ENCODE peak calls at places on chromosomes 12 and 14, in five cellular contexts. Z is PC-3, S is neuronal stem cell, G is MM.1S, P is neural progenitor cell. I is an unnamed sample.

GRCh38 chr14:63524537-63525155 is 18.5 kb downstream of the PPP2R5E start:
- DNase-seq in Z (no peak), S (no peak), G (no peak), P (no peak), I (no peak)

GRCh38 chr14:100033347-100034052 is 31.7 kb upstream of the EVL start:
- DNase-seq in Z (peak; percentile 24), S (no peak), G (no peak), P (no peak), I (no peak)

GRCh38 chr12:89544730-89545184 is 18.9 kb upstream of the POC1B start:
- DNase-seq in Z (no peak), S (peak; percentile 60), G (no peak), P (peak; percentile 91), I (no peak)

GRCh38 chr12:2354151-2354991 is 301.6 kb downstream of the CACNA1C start:
- DNase-seq in Z (no peak), S (peak; percentile 15), G (peak; percentile 10), P (peak; percentile 64), I (no peak)

GRCh38 chr14:70032016-70032415 is 152.8 kb downstream of the SMOC1 start:
- DNase-seq in Z (no peak), S (no peak), G (no peak), P (no peak), I (no peak)

GRCh38 chr12:107645630-107646333 is 39.8 kb upstream of the PWP1 start:
- DNase-seq in Z (no peak), S (peak; percentile 64), G (no peak), P (peak; percentile 93), I (no peak)

GRCh38 chr14:33342299-33342974 is 403.8 kb downstream of the NPAS3 start:
- DNase-seq in Z (peak; percentile 25), S (no peak), G (no peak), P (no peak), I (no peak)

GRCh38 chr14:102993523-102993922 is 63.8 kb downstream of the CDC42BPB start:
- DNase-seq in Z (peak; percentile 95), S (no peak), G (no peak), P (no peak), I (no peak)

GRCh38 chr12:89707623-89707991 is 1.0 kb downstream of the ATP2B1 start:
- DNase-seq in Z (no peak), S (peak; percentile 38), G (peak; percentile 10), P (peak; percentile 79), I (peak; percentile 19)

GRCh38 chr14:99522457-99522891 is 41.3 kb downstream of the CCNK start:
- DNase-seq in Z (peak; percentile 60), S (no peak), G (no peak), P (peak; percentile 56), I (no peak)

GRCh38 chr12:119334459-119335170 is at the start of gene CCDC60:
- DNase-seq in Z (no peak), S (peak; percentile 81), G (no peak), P (peak; percentile 96), I (no peak)
- H3K9ac ChIP-seq in Z (no peak within 1 kb of the TSS), S (no peak within 1 kb of the TSS), G (no peak within 1 kb of the TSS), P (no peak within 1 kb of the TSS), I (no peak within 1 kb of the TSS)

GRCh38 chr12:65494537-65494936 is 216.1 kb downstream of the MSRB3 start:
- DNase-seq in Z (no peak), S (no peak), G (no peak), P (no peak), I (no peak)
- H3K4me1 ChIP-seq in Z (peaks cover 17% of the 10 kb centered on the region), S (no peaks in the 10 kb centered on the region), G (no peaks in the 10 kb centered on the region), P (no peaks in the 10 kb centered on the region), I (peaks cover 12% of the 10 kb centered on the region)

GRCh38 chr14:75404843-75405242 is 23.0 kb upstream of the JDP2 start:
- DNase-seq in Z (no peak), S (no peak), G (no peak), P (no peak), I (no peak)

GRCh38 chr14:75411194-75411552 is 16.6 kb upstream of the JDP2 start:
- DNase-seq in Z (no peak), S (no peak), G (no peak), P (no peak), I (no peak)

GRCh38 chr14:75413013-75413412 is 14.8 kb upstream of the JDP2 start:
- DNase-seq in Z (no peak), S (no peak), G (no peak), P (no peak), I (no peak)

GRCh38 chr14:75406102-75406501 is 21.7 kb upstream of the JDP2 start:
- DNase-seq in Z (no peak), S (no peak), G (no peak), P (no peak), I (no peak)

DNA sequence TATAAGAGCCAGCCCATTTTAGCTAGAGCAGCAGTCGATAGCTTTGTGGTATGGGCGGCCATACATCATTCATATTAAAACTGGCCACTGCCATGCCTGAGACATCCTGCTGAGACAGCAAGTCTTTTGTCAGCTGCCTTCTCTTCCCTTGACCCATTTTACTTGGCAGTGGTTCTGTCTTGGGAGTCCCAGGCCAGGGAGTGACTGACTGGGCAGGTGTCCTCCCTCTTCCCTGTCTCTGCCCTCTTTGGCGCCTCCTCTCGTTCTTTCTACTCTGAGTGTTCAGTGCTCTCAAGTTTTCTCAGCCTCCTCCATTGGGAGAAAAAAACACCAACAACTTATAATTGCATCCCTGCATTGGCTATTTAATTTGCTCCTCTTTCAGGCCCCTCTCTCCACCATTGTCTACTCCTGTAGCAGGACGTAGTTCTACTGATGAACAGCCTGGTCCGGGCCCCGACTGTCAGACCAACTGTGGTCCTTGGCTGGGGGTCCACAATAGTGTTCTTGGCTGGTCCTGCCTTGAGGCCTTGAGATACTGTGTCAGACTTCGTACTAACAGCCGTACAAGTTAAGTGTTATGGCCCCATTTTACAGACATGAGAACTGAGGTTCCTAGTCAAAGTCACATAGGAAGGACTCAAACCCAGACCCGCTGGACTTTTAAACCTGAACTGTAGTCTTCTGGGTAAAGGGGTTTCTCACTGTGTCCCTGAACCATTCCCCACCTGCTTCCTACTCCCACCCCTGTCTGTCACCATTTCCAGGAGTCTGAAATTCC is 18.2 kb upstream of the JDP2 start:
- DNase-seq in Z (no peak), S (no peak), G (no peak), P (no peak), I (no peak)
- H2AFZ ChIP-seq in Z (no peak overlapping the region), S (peak overlapping the region; percentile 13), G (no peak overlapping the region), P (no peak overlapping the region), I (no peak overlapping the region)

DNA sequence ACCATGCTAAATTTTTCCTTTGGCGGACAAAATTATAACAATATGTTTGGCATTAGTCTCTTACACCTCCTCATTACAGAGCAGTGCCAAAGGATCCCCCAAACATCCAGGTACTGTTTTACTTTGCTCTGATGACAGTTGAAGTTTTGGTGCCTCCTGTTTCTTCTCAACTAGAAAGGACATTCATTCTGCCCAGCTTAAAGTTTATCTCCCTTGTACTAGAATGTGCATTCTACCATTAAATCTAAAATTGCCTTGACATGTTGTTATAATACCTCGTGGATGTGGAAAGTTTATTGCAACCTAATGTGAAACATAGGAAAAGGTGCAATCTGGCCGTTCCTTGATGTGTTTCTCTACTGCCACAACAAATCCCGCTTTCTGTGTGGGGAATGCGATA is 173.4 kb downstream of the KITLG start:
- DNase-seq in Z (no peak), S (no peak), G (no peak), P (no peak), I (no peak)
- H3K9ac ChIP-seq in Z (no peak overlapping the region), S (no peak overlapping the region), G (no peak overlapping the region), P (no peak overlapping the region), I (no peak overlapping the region)